ENCODE peak calls at places on chromosomes 2 and 18, in eight cellular contexts. One of them, this sample, is unnamed.

GRCh38 chr2:237033536-237034060 is 52.1 kb upstream of the COPS8 start:
- DNase-seq in HCT116: no peak
- DNase-seq in prostate gland: no peak
- DNase-seq in HepG2: no peak
- DNase-seq in A549: no peak
- DNase-seq in K562: no peak
- DNase-seq in adrenal gland: no peak
- DNase-seq in esophagus squamous epithelium: no peak
- DNase-seq in this sample: no peak

GRCh38 chr2:46508734-46509133 is 29.4 kb downstream of the TMEM247 start:
- DNase-seq in HCT116: no peak
- DNase-seq in prostate gland: no peak
- DNase-seq in HepG2: no peak
- DNase-seq in A549: no peak
- DNase-seq in K562: no peak
- DNase-seq in adrenal gland: no peak
- DNase-seq in esophagus squamous epithelium: no peak
- DNase-seq in this sample: no peak

GRCh38 chr2:128304715-128305554 is 13.7 kb downstream of the HS6ST1 start:
- DNase-seq in HCT116: peak; percentile 72
- DNase-seq in prostate gland: peak; percentile 96
- DNase-seq in HepG2: peak; percentile 76
- DNase-seq in A549: peak; percentile 81
- DNase-seq in K562: no peak
- DNase-seq in adrenal gland: peak; percentile 96
- DNase-seq in esophagus squamous epithelium: no peak
- DNase-seq in this sample: no peak

GRCh38 chr2:214226061-214226460 is 184.8 kb upstream of the VWC2L start:
- DNase-seq in HCT116: no peak
- DNase-seq in prostate gland: no peak
- DNase-seq in HepG2: no peak
- DNase-seq in A549: no peak
- DNase-seq in K562: no peak
- DNase-seq in adrenal gland: no peak
- DNase-seq in esophagus squamous epithelium: no peak
- DNase-seq in this sample: no peak

GRCh38 chr2:133414486-133415209 is 153.6 kb downstream of the NCKAP5 start:
- DNase-seq in HCT116: no peak
- DNase-seq in prostate gland: no peak
- DNase-seq in HepG2: no peak
- DNase-seq in A549: no peak
- DNase-seq in K562: no peak
- DNase-seq in adrenal gland: no peak
- DNase-seq in esophagus squamous epithelium: no peak
- DNase-seq in this sample: no peak

GRCh38 chr2:6444529-6444928 is 421.2 kb downstream of the CMPK2 start:
- DNase-seq in HCT116: no peak
- DNase-seq in prostate gland: no peak
- DNase-seq in HepG2: no peak
- DNase-seq in A549: no peak
- DNase-seq in K562: no peak
- DNase-seq in adrenal gland: no peak
- DNase-seq in esophagus squamous epithelium: no peak
- DNase-seq in this sample: no peak

GRCh38 chr2:810397-810796 is 133.2 kb upstream of the TMEM18 start:
- DNase-seq in HCT116: no peak
- DNase-seq in prostate gland: no peak
- DNase-seq in HepG2: no peak
- DNase-seq in A549: no peak
- DNase-seq in K562: no peak
- DNase-seq in adrenal gland: no peak
- DNase-seq in esophagus squamous epithelium: no peak
- DNase-seq in this sample: no peak

GRCh38 chr2:80489718-80490117 is 185.2 kb upstream of the LRRTM1 start:
- DNase-seq in HCT116: no peak
- DNase-seq in prostate gland: no peak
- DNase-seq in HepG2: no peak
- DNase-seq in A549: peak; percentile 4
- DNase-seq in K562: no peak
- DNase-seq in adrenal gland: no peak
- DNase-seq in esophagus squamous epithelium: no peak
- DNase-seq in this sample: no peak

GRCh38 chr18:67072789-67073188 is 443.7 kb downstream of the DSEL start:
- DNase-seq in HCT116: no peak
- DNase-seq in prostate gland: no peak
- DNase-seq in HepG2: no peak
- DNase-seq in A549: no peak
- DNase-seq in K562: no peak
- DNase-seq in adrenal gland: no peak
- DNase-seq in esophagus squamous epithelium: no peak
- DNase-seq in this sample: no peak

GRCh38 chr2:105325389-105325963 is 4.1 kb downstream of the TGFBRAP1 start:
- DNase-seq in HCT116: no peak
- DNase-seq in prostate gland: no peak
- DNase-seq in HepG2: no peak
- DNase-seq in A549: no peak
- DNase-seq in K562: no peak
- DNase-seq in adrenal gland: no peak
- DNase-seq in esophagus squamous epithelium: no peak
- DNase-seq in this sample: no peak

GRCh38 chr2:173350383-173350782 is 4.3 kb upstream of the CDCA7 start:
- DNase-seq in HCT116: no peak
- DNase-seq in prostate gland: no peak
- DNase-seq in HepG2: no peak
- DNase-seq in A549: no peak
- DNase-seq in K562: no peak
- DNase-seq in adrenal gland: no peak
- DNase-seq in esophagus squamous epithelium: no peak
- DNase-seq in this sample: no peak

GRCh38 chr2:238875531-238876231 is 27.8 kb downstream of the TWIST2 start:
- DNase-seq in HCT116: no peak
- DNase-seq in prostate gland: no peak
- DNase-seq in HepG2: no peak
- DNase-seq in A549: no peak
- DNase-seq in K562: no peak
- DNase-seq in adrenal gland: peak; percentile 48
- DNase-seq in esophagus squamous epithelium: no peak
- DNase-seq in this sample: no peak

GRCh38 chr2:20650412-20650879 is 452 bp downstream of the HS1BP3 start:
- DNase-seq in HCT116: no peak
- DNase-seq in prostate gland: no peak
- DNase-seq in HepG2: no peak
- DNase-seq in A549: peak; percentile 34
- DNase-seq in K562: peak; percentile 33
- DNase-seq in adrenal gland: peak; percentile 70
- DNase-seq in esophagus squamous epithelium: no peak
- DNase-seq in this sample: no peak

GRCh38 chr2:111031546-111032484 is 88.9 kb upstream of the BCL2L11 start:
- DNase-seq in HCT116: no peak
- DNase-seq in prostate gland: no peak
- DNase-seq in HepG2: no peak
- DNase-seq in A549: no peak
- DNase-seq in K562: no peak
- DNase-seq in adrenal gland: no peak
- DNase-seq in esophagus squamous epithelium: no peak
- DNase-seq in this sample: no peak

GRCh38 chr2:127932199-127932877 is 46.6 kb upstream of the AMMECR1L start:
- DNase-seq in HCT116: peak; percentile 64
- DNase-seq in prostate gland: no peak
- DNase-seq in HepG2: no peak
- DNase-seq in A549: peak; percentile 65
- DNase-seq in K562: no peak
- DNase-seq in adrenal gland: no peak
- DNase-seq in esophagus squamous epithelium: no peak
- DNase-seq in this sample: no peak

GRCh38 chr2:139652385-139652784 is 872.2 kb upstream of the NXPH2 start:
- DNase-seq in HCT116: peak; percentile 43
- DNase-seq in prostate gland: no peak
- DNase-seq in HepG2: no peak
- DNase-seq in A549: no peak
- DNase-seq in K562: no peak
- DNase-seq in adrenal gland: no peak
- DNase-seq in esophagus squamous epithelium: no peak
- DNase-seq in this sample: no peak

GRCh38 chr2:132937629-132938028 is 267.6 kb upstream of the LYPD1 start:
- DNase-seq in HCT116: no peak
- DNase-seq in prostate gland: no peak
- DNase-seq in HepG2: no peak
- DNase-seq in A549: no peak
- DNase-seq in K562: no peak
- DNase-seq in adrenal gland: no peak
- DNase-seq in esophagus squamous epithelium: no peak
- DNase-seq in this sample: no peak

GRCh38 chr2:232697059-232697806 is at the start of gene GIGYF2:
- DNase-seq in HCT116: peak; percentile 95
- DNase-seq in prostate gland: peak; percentile 94
- DNase-seq in HepG2: peak; percentile 96
- DNase-seq in A549: peak; percentile 98
- DNase-seq in K562: peak; percentile 94
- DNase-seq in adrenal gland: peak; percentile 99
- DNase-seq in esophagus squamous epithelium: peak; percentile 75
- DNase-seq in this sample: peak; percentile 90
- TF ChIP-seq POLR2A in HCT116: peak; percentile 71
- TF ChIP-seq POLR2A in prostate gland: peak; percentile 76
- TF ChIP-seq POLR2A in HepG2: peak; percentile 93
- TF ChIP-seq POLR2A in A549: peak; percentile 77
- TF ChIP-seq POLR2A in K562: peak; percentile 71
- TF ChIP-seq POLR2A in adrenal gland: peak; percentile 45
- TF ChIP-seq POLR2A in esophagus squamous epithelium: no peak
- TF ChIP-seq POLR2A in this sample: peak; percentile 87

DNA sequence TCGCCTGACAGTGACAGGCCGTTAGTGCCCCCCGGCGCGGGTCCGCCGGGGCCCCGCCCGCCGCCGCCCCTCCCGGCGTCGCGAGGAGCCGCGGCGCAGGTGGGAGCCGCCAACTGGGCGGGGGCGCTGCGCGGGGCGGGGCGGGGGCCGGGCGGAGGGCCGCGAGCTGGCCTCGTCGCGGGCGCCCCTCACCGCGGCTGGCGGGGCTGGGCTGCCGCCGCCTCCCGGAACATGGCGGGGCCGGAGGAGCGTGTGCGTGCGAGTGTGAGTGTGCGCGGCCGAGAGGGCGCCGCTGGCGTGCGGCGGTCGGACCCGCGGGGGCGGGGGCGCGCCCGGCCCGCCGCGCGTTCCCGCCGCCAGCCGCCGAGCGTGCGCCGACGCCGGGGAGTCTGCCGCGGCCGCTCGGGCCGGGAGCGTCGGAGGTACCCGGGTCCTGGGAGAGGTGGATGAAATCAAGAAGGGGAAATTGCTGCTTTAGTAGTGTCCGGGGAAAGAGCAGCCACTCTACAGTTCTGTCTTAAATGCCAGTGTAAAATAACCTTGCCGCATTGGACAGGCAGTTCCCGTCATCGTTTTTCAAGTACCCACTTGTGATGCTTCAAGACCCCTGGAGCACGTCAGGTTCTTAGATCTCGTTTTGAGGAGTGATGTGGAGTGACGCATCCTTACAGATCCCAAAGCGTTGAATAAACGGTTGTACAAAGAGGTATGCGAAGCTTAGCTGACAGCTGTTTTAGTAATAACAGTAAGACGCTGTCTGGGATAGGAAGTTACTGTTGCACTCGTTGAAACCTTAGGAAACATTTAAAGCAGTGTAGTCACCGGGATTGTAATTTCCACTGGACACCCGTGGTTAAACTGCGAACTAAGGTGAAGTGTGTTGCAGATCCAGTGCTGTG is 836 bp downstream of the ANKRD12 start:
- DNase-seq in HCT116: peak; percentile 22
- DNase-seq in prostate gland: peak; percentile 52
- DNase-seq in HepG2: peak; percentile 53
- DNase-seq in A549: peak; percentile 62
- DNase-seq in K562: peak; percentile 88
- DNase-seq in adrenal gland: peak; percentile 69
- DNase-seq in esophagus squamous epithelium: no peak
- DNase-seq in this sample: peak; percentile 45
- TF ChIP-seq POLR2A in HCT116: no peak
- TF ChIP-seq POLR2A in prostate gland: peak; percentile 29
- TF ChIP-seq POLR2A in HepG2: peak; percentile 3
- TF ChIP-seq POLR2A in A549: peak; percentile 9
- TF ChIP-seq POLR2A in K562: no peak
- TF ChIP-seq POLR2A in adrenal gland: peak; percentile 67
- TF ChIP-seq POLR2A in esophagus squamous epithelium: no peak
- TF ChIP-seq POLR2A in this sample: no peak

DNA sequence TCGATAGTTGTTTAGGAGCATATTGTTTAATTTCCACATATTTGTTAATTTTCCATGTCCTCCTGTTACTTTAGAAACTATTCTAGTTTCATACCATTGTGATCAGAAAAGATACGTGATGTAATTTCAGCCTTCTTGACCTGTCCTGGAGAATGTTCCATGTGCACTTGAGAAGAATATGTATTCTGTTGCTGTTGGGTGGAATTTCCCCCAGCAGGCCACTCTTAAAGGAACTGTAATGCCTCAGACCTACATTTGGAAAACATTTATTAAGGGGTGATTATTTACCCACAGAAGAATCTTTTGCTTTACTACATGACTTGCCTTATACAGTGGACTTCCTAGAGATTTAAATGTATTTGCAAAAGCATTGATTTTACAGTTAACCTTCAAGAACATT is 55.5 kb downstream of the LIMS1 start:
- DNase-seq in HCT116: no peak
- DNase-seq in prostate gland: no peak
- DNase-seq in HepG2: no peak
- DNase-seq in A549: no peak
- DNase-seq in K562: no peak
- DNase-seq in adrenal gland: no peak
- DNase-seq in esophagus squamous epithelium: no peak
- DNase-seq in this sample: no peak
- TF ChIP-seq POLR2A in HCT116: no peak
- TF ChIP-seq POLR2A in prostate gland: no peak
- TF ChIP-seq POLR2A in HepG2: no peak
- TF ChIP-seq POLR2A in A549: no peak
- TF ChIP-seq POLR2A in K562: no peak
- TF ChIP-seq POLR2A in adrenal gland: no peak
- TF ChIP-seq POLR2A in esophagus squamous epithelium: no peak
- TF ChIP-seq POLR2A in this sample: no peak

DNA sequence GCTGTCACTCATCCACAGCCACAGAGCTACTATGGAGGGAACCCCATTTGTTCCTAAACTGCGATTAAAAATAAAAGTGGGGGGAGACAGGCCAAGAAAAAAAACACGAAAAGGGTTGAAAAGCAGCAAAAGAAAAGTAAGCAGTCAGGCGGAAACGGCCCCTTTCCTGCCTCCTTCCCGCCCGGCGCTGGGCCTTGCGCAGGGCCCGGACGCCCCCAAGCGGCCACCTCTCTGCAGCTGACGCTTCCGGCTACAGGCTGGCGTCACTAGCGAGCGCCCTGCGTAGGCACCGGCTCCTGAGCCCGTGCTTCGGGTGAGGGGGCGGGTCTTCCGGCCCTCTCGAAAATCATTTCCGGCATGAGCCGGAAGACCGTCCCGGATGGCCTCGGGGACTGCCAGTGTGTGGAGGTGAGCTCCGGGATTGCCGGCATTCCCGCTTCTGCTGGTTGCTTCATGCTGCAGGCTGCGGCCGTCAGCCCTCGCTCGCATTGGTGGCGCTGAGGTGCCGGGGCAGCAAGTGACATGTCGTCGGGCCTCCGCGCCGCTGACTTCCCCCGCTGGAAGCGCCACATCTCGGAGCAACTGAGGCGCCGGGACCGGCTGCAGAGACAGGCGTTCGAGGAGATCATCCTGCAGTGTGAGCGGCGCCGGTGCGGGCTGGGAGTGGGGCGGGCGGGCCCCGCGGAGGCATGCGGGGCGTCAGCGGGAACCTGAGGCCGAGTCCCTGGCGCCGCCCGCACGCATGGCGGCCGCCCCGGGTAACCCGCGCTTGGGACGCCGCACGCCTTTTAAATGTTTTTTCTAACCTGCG is at the start of gene ATG16L1:
- DNase-seq in HCT116: peak; percentile 90
- DNase-seq in prostate gland: peak; percentile 95
- DNase-seq in HepG2: peak; percentile 96
- DNase-seq in A549: peak; percentile 96
- DNase-seq in K562: peak; percentile 94
- DNase-seq in adrenal gland: peak; percentile 98
- DNase-seq in esophagus squamous epithelium: peak; percentile 65
- DNase-seq in this sample: peak; percentile 99
- TF ChIP-seq POLR2A in HCT116: peak; percentile 59
- TF ChIP-seq POLR2A in prostate gland: peak; percentile 76
- TF ChIP-seq POLR2A in HepG2: peak; percentile 97
- TF ChIP-seq POLR2A in A549: peak; percentile 91
- TF ChIP-seq POLR2A in K562: peak; percentile 85
- TF ChIP-seq POLR2A in adrenal gland: peak; percentile 87
- TF ChIP-seq POLR2A in esophagus squamous epithelium: peak; percentile 53
- TF ChIP-seq POLR2A in this sample: peak; percentile 93

This sample was measured in GM12892.